ENCODE peak calls at places on chromosomes 3 and 15, in nine cellular contexts. H, K, Y, G, C, Z, E, X and S are unnamed samples.

GRCh38 chr15:22915866-22916515 is 64.2 kb downstream of the CYFIP1 start:
- DNase-seq in H (no peak), K (no peak), Y (no peak), G (no peak), C (no peak), Z (no peak), E (no peak), X (no peak), S (no peak)

GRCh38 chr3:69472093-69472492 is 86.2 kb upstream of the FRMD4B start:
- DNase-seq in H (no peak), K (no peak), Y (no peak), G (no peak), C (no peak), Z (no peak), E (no peak), X (no peak), S (no peak)

GRCh38 chr3:112979244-112979832 is 4.4 kb upstream of the CD200R1 start:
- DNase-seq in H (no peak), K (no peak), Y (no peak), G (no peak), C (no peak), Z (no peak), E (peak; percentile 45), X (no peak), S (no peak)

GRCh38 chr3:179624471-179624870 is 19.9 kb downstream of the NDUFB5 start:
- DNase-seq in H (no peak), K (no peak), Y (no peak), G (no peak), C (no peak), Z (no peak), E (peak; percentile 53), X (no peak), S (no peak)

GRCh38 chr3:71542548-71543370 is 40.8 kb downstream of the FOXP1 start:
- DNase-seq in H (no peak), K (no peak), Y (peak; percentile 13), G (peak; percentile 76), C (peak; percentile 75), Z (no peak), E (peak; percentile 93), X (peak; percentile 83), S (peak; percentile 48)

GRCh38 chr15:42716626-42717025 is 20.3 kb downstream of the CDAN1 start:
- DNase-seq in H (no peak), K (no peak), Y (no peak), G (no peak), C (no peak), Z (no peak), E (no peak), X (no peak), S (no peak)

GRCh38 chr15:22895465-22896190 is 57.2 kb downstream of the NIPA2 start:
- DNase-seq in H (no peak), K (peak; percentile 81), Y (no peak), G (no peak), C (peak; percentile 80), Z (no peak), E (peak; percentile 61), X (peak; percentile 23), S (no peak)

GRCh38 chr3:193016437-193016887 is 98.8 kb upstream of the MB21D2 start:
- DNase-seq in H (peak; percentile 18), K (no peak), Y (peak; percentile 12), G (peak; percentile 66), C (no peak), Z (no peak), E (peak; percentile 10), X (no peak), S (peak; percentile 39)

GRCh38 chr3:132730891-132731580 is 8.8 kb upstream of the NPHP3 start:
- DNase-seq in H (no peak), K (no peak), Y (peak; percentile 33), G (no peak), C (no peak), Z (no peak), E (peak; percentile 40), X (no peak), S (no peak)

GRCh38 chr15:45640610-45641009 is 5.8 kb downstream of the SQOR start:
- DNase-seq in H (no peak), K (peak; percentile 91), Y (no peak), G (no peak), C (no peak), Z (no peak), E (peak; percentile 94), X (no peak), S (no peak)

GRCh38 chr15:98806275-98806895 is 158.0 kb downstream of the IGF1R start:
- DNase-seq in H (no peak), K (no peak), Y (no peak), G (no peak), C (no peak), Z (no peak), E (no peak), X (no peak), S (no peak)

GRCh38 chr15:98807262-98807661 is 158.9 kb downstream of the IGF1R start:
- DNase-seq in H (no peak), K (no peak), Y (no peak), G (no peak), C (no peak), Z (no peak), E (peak; percentile 70), X (no peak), S (no peak)

GRCh38 chr15:98803228-98804056 is 155.1 kb downstream of the IGF1R start:
- DNase-seq in H (no peak), K (peak; percentile 40), Y (no peak), G (no peak), C (no peak), Z (no peak), E (peak; percentile 64), X (peak; percentile 91), S (no peak)

GRCh38 chr15:98804057-98804380 is 155.7 kb downstream of the IGF1R start:
- DNase-seq in H (no peak), K (no peak), Y (no peak), G (no peak), C (no peak), Z (no peak), E (no peak), X (no peak), S (no peak)

GRCh38 chr15:98805434-98806274 is 157.3 kb downstream of the IGF1R start:
- DNase-seq in H (peak; percentile 32), K (no peak), Y (no peak), G (no peak), C (no peak), Z (no peak), E (no peak), X (no peak), S (no peak)
- TF ChIP-seq CTCF in H (no peak), K (no peak), Y (peak; percentile 33), G (no peak), C (peak; percentile 41), Z (no peak), E (peak; percentile 45), X (peak; percentile 13), S (peak; percentile 13)

DNA sequence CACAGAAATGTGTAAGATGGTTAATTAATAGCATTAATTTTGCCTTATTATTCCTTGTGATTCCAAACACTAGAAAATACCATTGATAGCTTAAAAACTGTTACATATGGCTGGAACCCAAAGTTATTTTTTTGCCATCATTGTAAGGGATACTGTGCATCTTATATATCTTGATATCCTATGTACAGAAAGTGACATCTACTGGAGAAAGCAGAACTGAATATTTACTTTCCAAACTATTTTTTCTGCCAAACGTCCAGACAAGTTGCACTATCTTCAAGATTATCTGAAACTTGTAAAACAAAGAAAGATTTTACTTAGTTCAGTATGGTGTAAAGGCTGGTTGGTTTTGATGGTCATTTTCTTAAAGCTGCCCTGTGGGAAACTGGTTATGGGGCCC is 33.3 kb upstream of the MEIS2 start:
- DNase-seq in H (no peak), K (no peak), Y (no peak), G (no peak), C (no peak), Z (no peak), E (peak; percentile 30), X (peak; percentile 14), S (no peak)
- TF ChIP-seq CTCF in H (no peak), K (peak; percentile 18), Y (no peak), G (peak; percentile 31), C (peak; percentile 12), Z (no peak), E (peak; percentile 72), X (peak; percentile 44), S (peak; percentile 34)

DNA sequence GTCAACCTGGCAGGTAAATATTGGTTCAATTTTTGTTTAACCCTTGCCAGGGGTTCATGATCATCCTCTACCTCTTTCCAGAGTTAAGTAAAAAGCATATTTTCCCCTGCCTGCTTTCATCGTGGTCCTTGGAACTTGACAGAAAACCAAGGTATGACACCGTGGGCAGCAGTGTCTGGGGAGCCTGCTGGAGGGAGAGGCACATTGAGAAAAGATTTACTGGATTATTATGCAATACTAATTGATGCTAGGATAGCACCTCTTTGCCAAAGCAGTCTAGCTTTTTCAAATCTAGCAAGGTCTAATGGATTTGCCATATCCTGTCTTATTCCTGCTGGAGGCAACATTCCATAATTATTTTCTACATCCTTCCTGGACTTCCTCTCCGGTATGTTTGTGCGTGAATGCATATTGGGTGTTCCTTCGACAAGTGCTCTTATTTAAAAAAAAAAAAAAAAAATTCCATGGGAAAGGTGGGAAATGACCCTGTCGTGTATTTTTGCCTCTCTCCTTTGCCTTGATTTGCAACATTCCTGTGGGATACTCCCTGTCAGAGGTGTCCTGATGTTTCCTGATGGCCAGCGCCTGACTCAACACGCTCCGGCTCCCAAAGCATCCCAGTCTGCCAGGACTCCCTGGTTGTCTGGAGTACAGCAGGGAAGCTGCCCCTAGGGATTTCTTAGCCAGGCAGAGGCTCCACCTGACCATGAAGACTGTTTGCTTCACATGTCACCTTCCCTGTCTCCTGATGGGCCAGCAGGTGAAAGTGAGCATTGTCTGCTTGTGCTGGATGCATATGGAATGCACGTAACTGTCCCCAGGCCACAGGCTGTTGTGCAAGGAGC is 6.3 kb downstream of the BHLHE40 start:
- DNase-seq in H (no peak), K (no peak), Y (no peak), G (no peak), C (no peak), Z (no peak), E (no peak), X (no peak), S (peak; percentile 83)
- TF ChIP-seq CTCF in H (no peak), K (no peak), Y (no peak), G (no peak), C (no peak), Z (no peak), E (no peak), X (no peak), S (no peak)

GRCh38 chr3:186608624-186609215 is 4.1 kb upstream of the AHSG start:
- DNase-seq in H (no peak), K (no peak), Y (no peak), G (no peak), C (no peak), Z (no peak), E (no peak), X (no peak), S (no peak)

GRCh38 chr3:186612721-186613636 is at the start of gene AHSG:
- DNase-seq in H (no peak), K (no peak), Y (no peak), G (no peak), C (no peak), Z (no peak), E (no peak), X (no peak), S (no peak)

GRCh38 chr3:186605561-186606545 is 7.0 kb upstream of the AHSG start:
- DNase-seq in H (no peak), K (no peak), Y (no peak), G (no peak), C (no peak), Z (no peak), E (no peak), X (no peak), S (no peak)

GRCh38 chr3:186612065-186612464 is 795 bp upstream of the AHSG start:
- DNase-seq in H (no peak), K (no peak), Y (no peak), G (no peak), C (no peak), Z (no peak), E (no peak), X (no peak), S (peak; percentile 6)

GRCh38 chr3:186609247-186609868 is 3.5 kb upstream of the AHSG start:
- DNase-seq in H (no peak), K (peak; percentile 52), Y (no peak), G (no peak), C (peak; percentile 70), Z (no peak), E (no peak), X (no peak), S (no peak)
- TF ChIP-seq CTCF in H (no peak), K (peak; percentile 81), Y (no peak), G (no peak), C (peak; percentile 54), Z (no peak), E (peak; percentile 18), X (peak; percentile 20), S (no peak)